ENCODE peak calls at places on chromosomes 13 and 19, in six cellular contexts. I, Z, X, L, F and Y are unnamed samples.

GRCh38 chr13:68808456-68808855 is 1299.2 kb upstream of the ATXN8OS start:
- DNase-seq in I (no peak), Z (no peak), X (no peak), L (no peak), F (no peak), Y (no peak)

GRCh38 chr19:16325161-16325527 is 518 bp downstream of the KLF2 start:
- DNase-seq in I (no peak), Z (no peak), X (peak), L (no peak), F (peak), Y (peak)

GRCh38 chr19:35000647-35001501 is 751 bp downstream of the GRAMD1A start:
- DNase-seq in I (peak), Z (no peak), X (peak), L (no peak), F (peak), Y (peak)

GRCh38 chr19:8631425-8631819 is 989 bp downstream of the NFILZ start:
- DNase-seq in I (peak), Z (no peak), X (peak), L (no peak), F (peak), Y (no peak)

GRCh38 chr13:91574756-91575155 is 176.3 kb downstream of the GPC5 start:
- DNase-seq in I (no peak), Z (no peak), X (no peak), L (no peak), F (no peak), Y (no peak)

GRCh38 chr19:2016041-2016807 is 710 bp upstream of the BTBD2 start:
- DNase-seq in I (peak), Z (peak), X (peak), L (peak), F (peak), Y (peak)

GRCh38 chr13:59479629-59480028 is 684.1 kb downstream of the DIAPH3 start:
- DNase-seq in I (no peak), Z (no peak), X (no peak), L (no peak), F (no peak), Y (no peak)

GRCh38 chr13:42369071-42369795 is 97.3 kb downstream of the AKAP11 start:
- DNase-seq in I (no peak), Z (no peak), X (no peak), L (no peak), F (no peak), Y (no peak)

GRCh38 chr13:26956532-26957142 is 196.1 kb upstream of the GPR12 start:
- DNase-seq in I (no peak), Z (no peak), X (no peak), L (no peak), F (no peak), Y (no peak)

GRCh38 chr13:102978168-102978567 is 88.0 kb downstream of the SLC10A2 start:
- DNase-seq in I (no peak), Z (no peak), X (no peak), L (no peak), F (no peak), Y (no peak)

GRCh38 chr13:73195091-73195490 is 136.3 kb downstream of the KLF5 start:
- DNase-seq in I (no peak), Z (no peak), X (no peak), L (no peak), F (no peak), Y (no peak)

GRCh38 chr19:43658001-43658400 is 12.0 kb downstream of the PLAUR start:
- DNase-seq in I (no peak), Z (no peak), X (no peak), L (no peak), F (no peak), Y (no peak)

GRCh38 chr19:40519352-40520322 is 52.8 kb downstream of the SPTBN4 start:
- DNase-seq in I (peak), Z (peak), X (no peak), L (no peak), F (peak), Y (no peak)

GRCh38 chr13:33323766-33324525 is 38.4 kb upstream of the STARD13 start:
- DNase-seq in I (no peak), Z (no peak), X (no peak), L (no peak), F (no peak), Y (no peak)

GRCh38 chr13:24085662-24086061 is 74.9 kb upstream of the SPATA13 start:
- DNase-seq in I (no peak), Z (no peak), X (no peak), L (no peak), F (no peak), Y (no peak)

GRCh38 chr13:112992931-112993700 is 24.1 kb downstream of the MCF2L start:
- DNase-seq in I (no peak), Z (no peak), X (no peak), L (no peak), F (no peak), Y (no peak)

GRCh38 chr13:98466634-98467236 is 110.2 kb downstream of the STK24 start:
- DNase-seq in I (no peak), Z (no peak), X (peak), L (no peak), F (peak), Y (no peak)

GRCh38 chr13:49693191-49693733 is 2.0 kb upstream of the EBPL start:
- DNase-seq in I (no peak), Z (no peak), X (no peak), L (no peak), F (no peak), Y (no peak)

GRCh38 chr19:45402469-45403070 is 2.3 kb downstream of the PPP1R13L start:
- DNase-seq in I (peak), Z (no peak), X (peak), L (no peak), F (peak), Y (peak)
- TF ChIP-seq CTCF in I (peak), Z (peak), X (peak), L (no peak), F (peak), Y (peak)

GRCh38 chr19:4121815-4122214 is 2.1 kb downstream of the MAP2K2 start:
- DNase-seq in I (no peak), Z (no peak), X (no peak), L (no peak), F (no peak), Y (no peak)

GRCh38 chr19:4122480-4122879 is 1.4 kb downstream of the MAP2K2 start:
- DNase-seq in I (no peak), Z (no peak), X (no peak), L (no peak), F (no peak), Y (no peak)

GRCh38 chr19:4124638-4125037 is 716 bp upstream of the MAP2K2 start:
- DNase-seq in I (no peak), Z (no peak), X (no peak), L (no peak), F (peak), Y (no peak)

GRCh38 chr19:4120933-4121612 is 2.8 kb downstream of the MAP2K2 start:
- DNase-seq in I (no peak), Z (no peak), X (no peak), L (no peak), F (no peak), Y (no peak)

GRCh38 chr19:4123615-4124568 is at the start of gene MAP2K2:
- DNase-seq in I (peak), Z (peak), X (peak), L (peak), F (peak), Y (peak)
- TF ChIP-seq CTCF in I (no peak), Z (no peak), X (peak), L (no peak), F (no peak), Y (peak)

GRCh38 chr19:42325896-42326771 is 699 bp downstream of the MEGF8 start:
- DNase-seq in I (peak), Z (no peak), X (peak), L (no peak), F (no peak), Y (no peak)
- TF ChIP-seq CTCF in I (peak), Z (no peak), X (no peak), L (no peak), F (peak), Y (peak)

GRCh38 chr19:33143897-33144405 is 12.0 kb downstream of the WDR88 start:
- DNase-seq in I (peak), Z (peak), X (peak), L (peak), F (peak), Y (peak)

GRCh38 chr19:33150852-33151518 is 19.1 kb downstream of the WDR88 start:
- DNase-seq in I (peak), Z (no peak), X (no peak), L (no peak), F (no peak), Y (no peak)

GRCh38 chr19:33152178-33152577 is 20.3 kb downstream of the WDR88 start:
- DNase-seq in I (no peak), Z (no peak), X (no peak), L (no peak), F (no peak), Y (no peak)

GRCh38 chr19:33146209-33146608 is 14.3 kb downstream of the WDR88 start:
- DNase-seq in I (no peak), Z (no peak), X (no peak), L (no peak), F (no peak), Y (no peak)

GRCh38 chr19:33147538-33147937 is 15.6 kb downstream of the WDR88 start:
- DNase-seq in I (no peak), Z (no peak), X (no peak), L (no peak), F (no peak), Y (no peak)
- TF ChIP-seq CTCF in I (no peak), Z (no peak), X (no peak), L (no peak), F (no peak), Y (no peak)

GRCh38 chr13:65926750-65927171 is 1303.4 kb downstream of the PCDH9 start:
- DNase-seq in I (peak), Z (no peak), X (peak), L (no peak), F (peak), Y (no peak)
- TF ChIP-seq CTCF in I (no peak), Z (no peak), X (no peak), L (peak), F (peak), Y (peak)

GRCh38 chr13:60583196-60583908 is 186.3 kb downstream of the TDRD3 start:
- DNase-seq in I (no peak), Z (no peak), X (no peak), L (peak), F (peak), Y (no peak)
- TF ChIP-seq CTCF in I (no peak), Z (no peak), X (no peak), L (no peak), F (peak), Y (no peak)